ENCODE peak calls at places on chromosome 16, in seven cellular contexts. E, R, W, J, T, I and Z are unnamed samples.

GRCh38 chr16:53859995-53860540 is 156.1 kb downstream of the FTO start:
- ATAC-seq in I (no peak), R (no peak), W (no peak), E (no peak), T (no peak), J (no peak), Z (no peak)

GRCh38 chr16:89349947-89350633 is 132.6 kb downstream of the ZNF778 start:
- ATAC-seq in T (no peak), R (no peak), E (no peak), W (no peak), I (no peak), J (no peak), Z (no peak)

GRCh38 chr16:89113661-89114060 is 20.0 kb downstream of the ACSF3 start:
- ATAC-seq in R (no peak), J (no peak), T (no peak), W (no peak), I (no peak), E (no peak), Z (no peak)

GRCh38 chr16:11994187-11995119 is 17.9 kb downstream of the SNX29 start:
- ATAC-seq in E (peak), I (peak), W (peak), T (peak), J (peak), R (no peak), Z (peak)

GRCh38 chr16:15830832-15831451 is 25.9 kb downstream of the MYH11 start:
- ATAC-seq in R (no peak), W (no peak), E (no peak), J (no peak), T (no peak), I (no peak), Z (no peak)

GRCh38 chr16:17836868-17837602 is 366.3 kb upstream of the XYLT1 start:
- ATAC-seq in J (peak), I (no peak), W (no peak), R (peak), T (no peak), E (no peak), Z (no peak)

GRCh38 chr16:58494981-58495860 is 4.7 kb upstream of the NDRG4 start:
- ATAC-seq in I (peak), J (peak), T (no peak), R (peak), E (peak), W (peak), Z (peak)

GRCh38 chr16:71758293-71758760 is 33.8 kb upstream of the PHLPP2 start:
- ATAC-seq in R (no peak), E (no peak), I (no peak), W (peak), J (no peak), T (no peak), Z (no peak)

GRCh38 chr16:54425681-54426549 is 139.3 kb upstream of the IRX3 start:
- ATAC-seq in E (no peak), W (no peak), I (no peak), J (no peak), T (no peak), R (no peak), Z (no peak)

GRCh38 chr16:14193316-14193871 is 122.3 kb downstream of the MRTFB start:
- ATAC-seq in E (no peak), J (no peak), R (peak), W (no peak), I (peak), T (no peak), Z (no peak)

GRCh38 chr16:84367297-84367680 is 1.0 kb upstream of the ATP2C2 start:
- ATAC-seq in J (no peak), W (no peak), I (no peak), E (no peak), R (no peak), T (peak), Z (no peak)

GRCh38 chr16:23504076-23504452 is 6.2 kb downstream of the GGA2 start:
- ATAC-seq in E (peak), J (no peak), T (peak), W (no peak), I (no peak), R (no peak), Z (peak)

GRCh38 chr16:46746821-46747776 is 1.0 kb downstream of the MYLK3 start:
- ATAC-seq in E (no peak), I (no peak), T (peak), W (peak), R (peak), J (no peak), Z (no peak)

GRCh38 chr16:56107944-56108583 is 83.2 kb upstream of the GNAO1 start:
- ATAC-seq in W (no peak), R (peak), E (no peak), T (no peak), J (no peak), I (no peak), Z (no peak)

GRCh38 chr16:68286153-68287074 is 22.1 kb downstream of the SLC7A6 start:
- ATAC-seq in J (no peak), I (no peak), E (no peak), T (no peak), W (no peak), R (no peak), Z (no peak)

GRCh38 chr16:52976539-52977167 is 76.0 kb downstream of the CHD9NB start:
- ATAC-seq in E (peak), W (peak), J (peak), I (no peak), T (no peak), R (peak), Z (no peak)

GRCh38 chr16:29819506-29819905 is 756 bp upstream of the MVP start:
- ATAC-seq in E (no peak), I (no peak), T (no peak), R (no peak), W (no peak), J (no peak), Z (no peak)
- TF ChIP-seq POLR2AphosphoS5 in E (no peak), I (no peak), T (no peak), R (no peak), W (no peak), J (no peak), Z (no peak)

DNA sequence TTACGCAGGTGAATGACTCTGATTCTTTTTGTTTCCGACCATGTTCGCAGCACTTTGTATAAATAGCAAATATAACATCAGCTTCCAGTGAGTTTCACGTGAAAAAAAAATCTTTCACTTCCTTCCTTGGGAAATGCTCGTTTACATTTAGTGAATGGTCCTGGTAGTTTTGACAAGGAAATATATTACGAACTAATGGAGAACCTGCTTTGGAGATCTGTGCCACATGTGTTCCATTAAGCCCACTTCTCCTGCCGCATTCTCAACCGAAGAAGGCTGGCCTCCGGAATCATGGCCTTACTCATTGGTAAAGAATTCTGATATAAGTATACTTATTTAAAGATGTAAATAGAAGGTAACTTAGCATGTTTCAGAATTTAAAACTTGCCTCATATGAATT is 3.6 kb downstream of the CRAMP1 start:
- ATAC-seq in R (no peak), I (no peak), E (no peak), T (no peak), W (no peak), J (no peak), Z (no peak)
- H3K4me3 ChIP-seq in R (peak), I (peak), E (no peak), T (peak), W (peak), J (no peak), Z (peak)

DNA sequence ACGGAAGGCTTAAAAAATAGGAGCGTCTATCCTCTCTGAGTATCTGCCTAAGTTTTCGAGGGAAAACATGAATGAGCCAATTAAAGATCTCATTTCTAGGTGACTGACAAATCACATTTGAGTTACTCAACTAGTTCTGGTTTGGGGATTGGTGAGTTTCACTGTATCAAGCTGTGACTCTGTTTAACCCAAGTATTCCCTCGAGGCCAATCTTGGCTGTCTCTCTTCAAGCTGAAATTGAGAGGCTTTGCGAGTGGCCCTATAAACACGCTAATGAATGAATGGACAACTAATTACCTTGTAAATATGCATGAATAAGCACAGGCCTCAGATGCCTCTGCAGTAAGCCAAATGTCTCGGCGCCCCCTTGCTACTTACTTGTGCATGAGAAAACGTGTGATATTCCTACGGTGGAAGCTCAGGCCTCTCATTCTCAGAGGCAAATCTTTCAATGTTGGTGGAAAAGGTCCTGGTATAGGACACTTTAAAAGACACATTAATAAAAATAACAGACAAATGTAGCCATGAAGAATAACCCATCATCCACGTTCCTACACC is 450.2 kb upstream of the PSMD7 start:
- ATAC-seq in R (peak), I (no peak), E (no peak), W (no peak), T (no peak), J (no peak), Z (no peak)
- TF ChIP-seq CTCF in R (peak), I (peak), E (peak), W (no peak), T (no peak), J (peak), Z (no peak)

GRCh38 chr16:69924041-69924775 is 26.9 kb upstream of the CLEC18A start:
- ATAC-seq in R (peak), I (no peak), E (no peak), W (no peak), J (no peak), T (no peak), Z (no peak)

GRCh38 chr16:69925311-69925710 is 25.8 kb upstream of the CLEC18A start:
- ATAC-seq in W (no peak), J (no peak), I (no peak), R (no peak), E (no peak), T (no peak), Z (no peak)

GRCh38 chr16:69927056-69927757 is 23.9 kb upstream of the CLEC18A start:
- ATAC-seq in J (no peak), R (peak), W (peak), T (peak), E (no peak), I (no peak), Z (peak)

GRCh38 chr16:69926241-69926640 is 24.9 kb upstream of the CLEC18A start:
- ATAC-seq in E (no peak), I (no peak), T (no peak), J (no peak), W (no peak), R (no peak), Z (no peak)

DNA sequence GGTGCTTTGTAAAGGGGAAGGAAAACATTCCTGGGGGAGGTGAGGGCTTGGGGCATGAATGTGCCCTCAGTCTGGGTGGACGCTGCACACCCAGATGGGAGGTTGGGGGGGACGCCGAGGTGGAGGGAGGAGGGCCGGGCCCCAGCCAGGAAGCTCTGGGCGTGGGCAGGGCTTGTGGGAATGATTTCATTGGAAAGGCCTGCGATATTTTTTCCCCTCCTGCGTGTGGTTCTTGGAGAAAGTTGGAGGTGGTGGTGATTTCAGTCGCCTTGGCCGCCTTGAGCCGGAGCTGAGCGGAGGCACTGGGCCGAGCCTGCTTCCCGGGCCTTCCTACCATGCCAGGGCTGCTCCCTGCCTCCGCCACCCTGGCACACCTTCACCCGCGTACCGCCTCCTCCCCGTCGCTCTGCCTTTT is 26.4 kb upstream of the CLEC18A start:
- ATAC-seq in T (peak), I (no peak), R (peak), J (no peak), E (no peak), W (no peak), Z (peak)
- TF ChIP-seq POLR2AphosphoS5 in T (no peak), I (no peak), R (no peak), J (no peak), E (no peak), W (no peak), Z (no peak)

GRCh38 chr16:29743475-29743826 is 2.3 kb downstream of the C16orf54 start:
- ATAC-seq in W (no peak), T (no peak), E (no peak), R (no peak), I (no peak), J (no peak), Z (no peak)

GRCh38 chr16:29744541-29745101 is 1.2 kb downstream of the C16orf54 start:
- ATAC-seq in R (peak), W (no peak), I (no peak), E (no peak), J (no peak), T (no peak), Z (no peak)

GRCh38 chr16:29745853-29746345 is at the start of gene C16orf54:
- ATAC-seq in J (no peak), E (no peak), I (no peak), W (no peak), R (peak), T (peak), Z (peak)

GRCh38 chr16:29743827-29744531 is 1.8 kb downstream of the C16orf54 start:
- ATAC-seq in J (no peak), W (peak), R (peak), T (peak), I (no peak), E (no peak), Z (no peak)

GRCh38 chr16:29745126-29745852 is 501 bp downstream of the C16orf54 start:
- ATAC-seq in J (no peak), E (no peak), I (no peak), W (no peak), T (peak), R (peak), Z (no peak)
- H3K4me3 ChIP-seq in J (no peak), E (no peak), I (no peak), W (no peak), T (peak), R (no peak), Z (peak)

DNA sequence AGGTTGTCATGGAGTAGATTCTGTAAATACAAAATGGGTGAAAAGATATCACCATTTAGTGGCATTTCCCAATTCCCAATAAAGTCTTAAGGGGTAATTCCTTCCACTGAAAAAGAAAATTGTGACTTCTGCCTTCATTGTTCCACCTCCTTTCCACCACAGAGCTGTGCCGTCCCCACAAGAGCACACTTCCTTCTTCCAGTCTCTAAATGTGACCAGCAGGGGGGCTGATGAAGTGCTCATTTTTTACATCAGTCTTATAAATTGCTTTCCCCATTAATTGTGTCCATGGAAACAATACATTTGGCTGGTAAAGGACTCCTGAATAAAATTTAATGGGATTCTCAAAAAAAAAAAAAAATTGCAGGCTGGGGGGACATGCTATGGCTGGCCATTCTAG is 260.8 kb upstream of the PSMD7 start:
- ATAC-seq in J (peak), E (peak), T (no peak), I (no peak), R (peak), W (peak), Z (no peak)
- TF ChIP-seq CTCF in J (peak), E (peak), T (peak), I (peak), R (peak), W (no peak), Z (no peak)

DNA sequence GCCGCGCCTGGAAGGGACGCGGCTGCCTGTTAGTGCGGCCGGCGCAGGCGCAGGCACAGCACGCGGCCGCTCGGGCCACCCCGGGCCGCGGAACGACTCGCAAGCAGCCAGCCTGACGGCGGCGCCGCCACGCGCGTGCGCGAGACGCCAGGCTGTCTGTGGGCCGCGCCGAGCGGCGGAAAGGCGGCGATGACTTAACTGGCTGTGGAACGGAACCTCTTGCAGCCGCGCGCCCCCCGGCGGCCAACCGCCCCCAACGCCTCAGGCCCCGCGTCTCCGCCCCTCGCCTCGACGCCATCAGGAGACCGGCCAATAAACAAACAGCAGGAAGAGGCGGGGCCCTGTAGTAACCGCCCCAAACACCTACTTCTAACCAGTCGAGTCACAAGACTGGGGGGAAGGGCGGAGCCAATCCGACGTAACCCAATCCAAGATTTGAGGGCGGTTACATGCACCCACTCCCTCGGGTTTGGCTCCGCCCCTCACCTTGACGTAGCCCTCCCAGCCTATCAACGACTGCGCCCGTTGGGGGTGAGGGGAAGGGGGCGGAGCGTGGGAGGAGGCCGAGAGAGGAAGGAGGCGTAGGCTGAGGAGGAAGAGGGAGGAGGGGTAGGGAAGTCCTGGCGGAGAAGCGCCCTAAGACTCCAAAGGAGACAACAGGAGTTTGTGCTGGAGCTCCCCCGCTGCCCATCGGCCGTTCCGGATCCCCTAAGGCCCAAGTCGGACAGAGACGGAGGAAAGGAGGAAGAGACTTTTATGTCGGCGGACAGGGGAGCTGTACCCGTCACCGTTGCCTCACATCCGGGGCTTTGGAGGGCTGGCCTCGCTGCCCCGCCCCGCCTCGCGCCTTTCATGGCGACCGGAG is at the start of gene FBRS:
- ATAC-seq in W (peak), T (peak), J (peak), I (peak), R (peak), E (peak), Z (peak)
- TF ChIP-seq POLR2AphosphoS5 in W (peak), T (peak), J (peak), I (peak), R (no peak), E (peak), Z (peak)